ENCODE peak calls at places on chromosomes 12 and 14, in seven cellular contexts. T is fibroblast of mammary gland, H is HL-60, I is bronchial epithelial cell, Q is left lung, C is fibroblast of the aortic adventitia, G is dorsolateral prefrontal cortex. O is an unnamed sample.

GRCh38 chr14:90624732-90625444 is 191.3 kb downstream of the TTC7B start:
- DNase-seq in T (peak), H (no peak), I (peak), Q (no peak), C (no peak), G (no peak), O (no peak)

GRCh38 chr12:1318327-1319031 is 275.9 kb downstream of the FBXL14 start:
- DNase-seq in T (peak), H (no peak), I (peak), Q (no peak), C (peak), G (no peak), O (peak)

GRCh38 chr14:70888681-70889175 is 18.5 kb upstream of the PCNX1 start:
- DNase-seq in T (peak), H (no peak), I (peak), Q (no peak), C (peak), G (no peak), O (no peak)

GRCh38 chr12:93727195-93727811 is 50.1 kb downstream of the CRADD start:
- DNase-seq in T (no peak), H (no peak), I (no peak), Q (no peak), C (no peak), G (no peak), O (no peak)

GRCh38 chr12:88552672-88553079 is 27.6 kb downstream of the KITLG start:
- DNase-seq in T (peak), H (no peak), I (peak), Q (no peak), C (peak), G (no peak), O (no peak)

GRCh38 chr14:81474156-81474492 is 59.5 kb downstream of the SEL1L start:
- DNase-seq in T (no peak), H (no peak), I (no peak), Q (no peak), C (no peak), G (no peak), O (no peak)

GRCh38 chr14:75301666-75302325 is 23.2 kb downstream of the FOS start:
- DNase-seq in T (peak), H (peak), I (no peak), Q (no peak), C (no peak), G (no peak), O (no peak)

GRCh38 chr12:106345739-106346138 is 11.8 kb upstream of the POLR3B start:
- DNase-seq in T (peak), H (no peak), I (peak), Q (no peak), C (peak), G (no peak), O (peak)

GRCh38 chr12:131242741-131243496 is 289.2 kb downstream of the ADGRD1 start:
- DNase-seq in T (peak), H (peak), I (no peak), Q (no peak), C (no peak), G (no peak), O (no peak)

GRCh38 chr14:92690171-92691011 is 58.0 kb downstream of the LGMN start:
- DNase-seq in T (peak), H (no peak), I (peak), Q (no peak), C (peak), G (no peak), O (peak)

GRCh38 chr12:89949457-89950195 is 241.0 kb upstream of the ATP2B1 start:
- DNase-seq in T (peak), H (no peak), I (peak), Q (no peak), C (peak), G (no peak), O (peak)

GRCh38 chr12:52494518-52494917 is 1.5 kb upstream of the KRT6A start:
- DNase-seq in T (peak), H (no peak), I (peak), Q (no peak), C (peak), G (no peak), O (no peak)

GRCh38 chr12:66423290-66423689 is 121.0 kb downstream of the HELB start:
- DNase-seq in T (peak), H (no peak), I (no peak), Q (no peak), C (no peak), G (no peak), O (no peak)

GRCh38 chr12:54082402-54082892 is 28.8 kb downstream of the HOXC4 start:
- DNase-seq in T (peak), H (no peak), I (no peak), Q (no peak), C (no peak), G (no peak), O (no peak)

GRCh38 chr12:15789215-15790171 is at the start of gene EPS8:
- DNase-seq in T (peak), H (peak), I (peak), Q (peak), C (peak), G (peak), O (peak)

GRCh38 chr14:92040431-92041040 is 677 bp upstream of the TRIP11 start:
- DNase-seq in T (peak), H (peak), I (peak), Q (no peak), C (peak), G (no peak), O (no peak)

GRCh38 chr14:21095430-21096205 is 2.8 kb downstream of the ZNF219 start:
- DNase-seq in T (peak), H (no peak), I (no peak), Q (no peak), C (peak), G (no peak), O (no peak)

GRCh38 chr12:124663206-124663605 is 95.8 kb upstream of the NCOR2 start:
- DNase-seq in T (peak), H (no peak), I (no peak), Q (no peak), C (peak), G (no peak), O (peak)

GRCh38 chr14:81273521-81273920 is 52.8 kb upstream of the GTF2A1 start:
- DNase-seq in T (no peak), H (no peak), I (no peak), Q (no peak), C (no peak), G (no peak), O (no peak)

GRCh38 chr12:117009759-117010158 is 89.5 kb downstream of the TESC start:
- DNase-seq in T (no peak), H (no peak), I (no peak), Q (no peak), C (no peak), G (no peak), O (no peak)

GRCh38 chr12:55372521-55372920 is 9.7 kb downstream of the OR6C75 start:
- DNase-seq in T (no peak), H (no peak), I (no peak), Q (no peak), C (no peak), G (no peak), O (no peak)

GRCh38 chr14:101563654-101564443 is 2.6 kb downstream of the DIO3 start:
- DNase-seq in T (no peak), H (no peak), I (no peak), Q (peak), C (no peak), G (no peak), O (no peak)

DNA sequence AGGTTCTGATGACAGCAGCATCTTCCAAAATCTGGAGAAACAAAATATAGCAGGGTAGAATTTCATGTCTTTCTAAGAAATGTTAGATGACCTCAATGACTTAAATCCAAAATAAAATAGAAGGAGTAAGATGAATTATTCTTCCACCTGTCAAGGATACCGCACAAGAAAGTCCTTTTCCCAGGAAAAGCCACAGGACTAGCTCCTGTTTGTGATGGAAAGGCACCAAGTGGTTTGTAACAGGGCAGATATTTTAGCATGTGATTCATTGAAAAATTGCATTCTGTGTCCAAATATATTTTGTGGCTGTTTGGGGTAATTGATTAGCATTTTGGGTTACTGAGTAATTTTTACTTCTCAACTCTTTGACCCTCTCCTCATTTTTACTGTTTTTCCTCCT is 2.7 kb downstream of the CD163L1 start:
- DNase-seq in T (peak), H (no peak), I (no peak), Q (no peak), C (no peak), G (no peak), O (no peak)
- TF ChIP-seq CTCF in T (no peak), H (no peak), I (no peak), Q (no peak), C (no peak), G (no peak), O (no peak)

GRCh38 chr12:122187466-122187865 is 4.5 kb downstream of the LRRC43 start:
- DNase-seq in T (no peak), H (no peak), I (no peak), Q (no peak), C (no peak), G (no peak), O (no peak)
- H3K4me3 ChIP-seq in T (no peak), H (no peak), I (no peak), Q (no peak), C (no peak), G (no peak), O (no peak)

GRCh38 chr12:50104614-50105366 is 982 bp downstream of the GPD1 start:
- DNase-seq in T (no peak), H (no peak), I (no peak), Q (no peak), C (peak), G (no peak), O (no peak)
- TF ChIP-seq CTCF in T (no peak), H (no peak), I (no peak), Q (no peak), C (no peak), G (no peak), O (no peak)

DNA sequence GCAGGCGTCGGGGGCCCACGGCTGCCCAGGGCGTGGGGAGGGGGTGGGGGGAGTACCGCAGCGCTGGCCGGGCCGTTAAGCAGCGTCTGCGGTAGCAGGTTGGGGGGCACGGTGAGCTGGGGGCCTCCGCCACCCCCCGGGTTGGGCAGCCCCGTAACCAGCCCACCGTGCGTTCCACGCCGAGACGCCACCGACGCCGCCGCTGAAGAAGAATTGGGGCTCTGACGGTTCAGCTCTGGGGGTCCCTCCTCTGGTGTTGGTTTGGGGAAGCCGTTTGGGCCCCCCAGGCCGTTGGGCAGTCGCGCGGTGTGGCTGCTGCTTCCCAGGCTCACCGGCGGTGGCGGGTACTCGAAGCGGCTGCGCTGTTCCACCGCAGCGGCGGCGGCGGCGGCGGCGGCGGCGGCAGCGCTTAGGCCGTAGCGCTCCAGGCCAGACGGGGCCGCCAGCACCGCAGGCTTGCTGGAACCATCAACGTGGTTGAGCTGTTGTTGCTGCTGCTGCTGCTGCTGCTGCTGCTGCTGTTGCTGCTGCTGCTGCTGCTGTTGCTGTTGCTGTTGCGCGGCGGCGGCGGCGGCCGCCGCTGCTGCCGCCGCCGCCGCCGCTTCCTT is 1.5 kb downstream of the IRF2BPL start:
- DNase-seq in T (peak), H (no peak), I (no peak), Q (peak), C (peak), G (no peak), O (no peak)
- H3K4me3 ChIP-seq in T (peak), H (peak), I (peak), Q (peak), C (peak), G (peak), O (peak)

DNA sequence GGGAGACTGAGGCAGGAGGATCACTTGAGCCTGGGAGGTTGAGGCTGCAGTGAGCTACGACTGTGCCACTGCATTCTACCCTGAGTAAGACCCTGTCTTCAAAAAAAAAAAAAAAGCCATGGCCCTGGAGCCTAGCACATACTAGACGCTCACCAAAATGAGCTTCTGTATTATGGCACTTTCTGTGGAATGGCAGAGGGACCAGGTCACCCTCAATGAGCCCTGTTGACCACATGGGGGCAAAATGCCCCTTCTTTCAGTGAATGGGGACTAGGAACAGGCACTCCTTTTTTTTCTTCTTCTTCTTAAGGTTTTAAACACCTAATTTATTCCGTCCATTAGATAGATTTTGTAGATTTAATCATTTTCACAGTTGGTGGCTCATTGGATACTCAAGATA is 50.5 kb downstream of the FAM222A start:
- DNase-seq in T (no peak), H (no peak), I (no peak), Q (no peak), C (no peak), G (no peak), O (no peak)
- TF ChIP-seq CTCF in T (no peak), H (no peak), I (no peak), Q (no peak), C (no peak), G (peak), O (no peak)

GRCh38 chr14:73236752-73237218 is 521 bp upstream of the PAPLN start:
- DNase-seq in T (no peak), H (no peak), I (no peak), Q (no peak), C (no peak), G (no peak), O (no peak)
- H3K4me3 ChIP-seq in T (no peak), H (no peak), I (no peak), Q (no peak), C (no peak), G (peak), O (no peak)

DNA sequence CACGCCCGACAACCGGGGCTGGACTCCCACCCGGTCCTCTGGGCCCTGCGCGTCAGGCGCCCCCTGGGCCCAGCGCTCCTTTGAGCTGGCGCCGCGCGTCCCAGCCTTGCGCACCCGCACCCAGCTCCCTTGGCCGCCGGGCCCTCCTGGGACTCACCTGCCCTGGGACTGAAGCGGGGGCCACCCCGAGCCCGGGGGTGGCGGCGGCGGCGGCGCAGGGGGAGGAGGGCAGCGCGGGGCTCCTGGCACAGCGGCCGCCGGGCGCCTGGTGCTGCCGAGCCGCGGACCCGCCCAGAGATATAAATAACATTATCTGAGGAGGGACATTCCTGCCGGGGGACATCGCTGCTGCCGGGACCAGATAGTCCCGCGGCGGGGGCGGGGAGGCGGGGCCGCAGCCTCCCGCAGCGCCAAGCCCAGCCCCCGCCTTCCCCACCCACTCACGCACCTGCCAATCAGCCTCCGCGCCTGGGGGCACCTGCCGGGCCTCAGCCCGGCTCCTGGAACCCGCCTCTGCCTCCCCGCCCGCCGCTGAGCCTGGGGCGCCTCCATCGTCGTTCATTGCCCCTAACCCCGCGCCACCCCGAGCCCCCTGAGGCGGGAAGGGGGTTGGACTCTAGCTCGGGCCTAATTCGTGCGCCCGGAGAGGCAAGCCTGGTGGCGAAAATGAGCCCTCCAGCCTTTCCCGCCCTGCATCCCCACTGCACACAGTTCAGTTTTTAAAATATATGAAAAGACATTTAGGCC is at the start of gene SPTB:
- DNase-seq in T (no peak), H (no peak), I (no peak), Q (peak), C (no peak), G (peak), O (no peak)
- TF ChIP-seq CTCF in T (no peak), H (no peak), I (no peak), Q (no peak), C (no peak), G (no peak), O (no peak)

O was measured in astrocyte of the cerebellum.